ENCODE peak calls at places on chromosomes 12 and 14, in seven cellular contexts. One of them, this sample, is unnamed.

GRCh38 chr14:33432407-33433023 is 493.8 kb downstream of the NPAS3 start:
- DNase-seq in fibroblast of lung: peak
- DNase-seq in cardiac muscle cell: peak
- DNase-seq in heart right ventricle: no peak
- DNase-seq in thoracic aorta: no peak
- DNase-seq in mucosa of descending colon: peak
- DNase-seq in AG09309: peak
- DNase-seq in this sample: no peak

GRCh38 chr14:70771781-70772212 is 37.5 kb downstream of the MAP3K9 start:
- DNase-seq in thoracic aorta: no peak
- DNase-seq in cardiac muscle cell: no peak
- DNase-seq in AG09309: no peak
- DNase-seq in fibroblast of lung: peak
- DNase-seq in heart right ventricle: no peak
- DNase-seq in mucosa of descending colon: no peak
- DNase-seq in this sample: no peak

GRCh38 chr14:103279129-103280025 is 54.7 kb upstream of the EIF5 start:
- DNase-seq in fibroblast of lung: no peak
- DNase-seq in AG09309: no peak
- DNase-seq in cardiac muscle cell: no peak
- DNase-seq in heart right ventricle: peak
- DNase-seq in thoracic aorta: no peak
- DNase-seq in mucosa of descending colon: no peak
- DNase-seq in this sample: no peak

GRCh38 chr12:25404955-25405354 is 148.1 kb downstream of the LMNTD1 start:
- DNase-seq in AG09309: no peak
- DNase-seq in fibroblast of lung: no peak
- DNase-seq in heart right ventricle: no peak
- DNase-seq in mucosa of descending colon: no peak
- DNase-seq in thoracic aorta: no peak
- DNase-seq in cardiac muscle cell: no peak
- DNase-seq in this sample: no peak

GRCh38 chr12:90024261-90024660 is 315.6 kb upstream of the ATP2B1 start:
- DNase-seq in mucosa of descending colon: no peak
- DNase-seq in heart right ventricle: no peak
- DNase-seq in fibroblast of lung: no peak
- DNase-seq in AG09309: peak
- DNase-seq in thoracic aorta: no peak
- DNase-seq in cardiac muscle cell: no peak
- DNase-seq in this sample: peak

GRCh38 chr14:61152851-61153364 is 128.2 kb downstream of the TMEM30B start:
- DNase-seq in fibroblast of lung: peak
- DNase-seq in cardiac muscle cell: no peak
- DNase-seq in heart right ventricle: no peak
- DNase-seq in thoracic aorta: no peak
- DNase-seq in AG09309: no peak
- DNase-seq in mucosa of descending colon: no peak
- DNase-seq in this sample: no peak

GRCh38 chr12:79688376-79689040 is 2.3 kb downstream of the PAWR start:
- DNase-seq in fibroblast of lung: no peak
- DNase-seq in mucosa of descending colon: no peak
- DNase-seq in AG09309: no peak
- DNase-seq in thoracic aorta: no peak
- DNase-seq in heart right ventricle: no peak
- DNase-seq in cardiac muscle cell: no peak
- DNase-seq in this sample: no peak

GRCh38 chr12:1594045-1594294 is 411 bp downstream of the FBXL14 start:
- DNase-seq in cardiac muscle cell: no peak
- DNase-seq in fibroblast of lung: peak
- DNase-seq in mucosa of descending colon: no peak
- DNase-seq in thoracic aorta: no peak
- DNase-seq in heart right ventricle: no peak
- DNase-seq in AG09309: no peak
- DNase-seq in this sample: no peak

GRCh38 chr12:132454949-132455418 is 35.0 kb upstream of the FBRSL1 start:
- DNase-seq in AG09309: no peak
- DNase-seq in thoracic aorta: no peak
- DNase-seq in cardiac muscle cell: no peak
- DNase-seq in fibroblast of lung: no peak
- DNase-seq in heart right ventricle: no peak
- DNase-seq in mucosa of descending colon: no peak
- DNase-seq in this sample: no peak

DNA sequence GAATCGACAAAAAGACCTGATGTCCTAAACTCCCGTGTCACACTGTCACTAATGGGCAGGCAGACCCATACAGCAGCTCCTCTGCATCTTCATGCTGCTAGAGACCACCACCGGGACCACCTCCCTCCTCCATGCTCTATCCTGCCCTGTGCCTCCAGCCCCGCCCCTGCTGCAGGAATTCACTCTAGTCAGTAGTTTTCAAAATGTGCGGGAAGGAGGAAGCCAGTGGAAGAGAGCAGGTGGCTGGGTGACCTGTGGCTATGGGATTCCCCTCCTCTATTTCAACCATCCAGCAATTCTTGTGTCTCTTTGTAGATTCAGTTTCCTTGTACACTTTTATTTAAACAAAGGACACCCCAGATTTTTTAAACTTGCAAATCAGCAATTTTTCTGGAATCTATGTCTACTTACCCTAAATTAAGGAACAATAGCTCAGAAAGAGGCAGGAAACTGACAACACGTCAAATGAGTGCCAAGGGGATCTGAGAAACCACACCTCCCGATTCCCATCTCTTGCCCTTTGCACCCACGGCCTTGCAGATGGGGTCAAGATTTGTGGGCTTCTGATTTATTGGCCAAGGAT is 20.4 kb upstream of the MAP1LC3B2 start:
- DNase-seq in heart right ventricle: no peak
- DNase-seq in fibroblast of lung: no peak
- DNase-seq in thoracic aorta: no peak
- DNase-seq in mucosa of descending colon: no peak
- DNase-seq in cardiac muscle cell: no peak
- DNase-seq in AG09309: no peak
- DNase-seq in this sample: no peak
- H3K4me3 ChIP-seq in heart right ventricle: no peak
- H3K4me3 ChIP-seq in fibroblast of lung: no peak
- H3K4me3 ChIP-seq in thoracic aorta: no peak
- H3K4me3 ChIP-seq in mucosa of descending colon: no peak
- H3K4me3 ChIP-seq in cardiac muscle cell: no peak
- H3K4me3 ChIP-seq in AG09309: no peak
- H3K4me3 ChIP-seq in this sample: no peak

GRCh38 chr14:22824711-22825359 is 4.9 kb upstream of the MRPL52 start:
- DNase-seq in cardiac muscle cell: no peak
- DNase-seq in AG09309: peak
- DNase-seq in thoracic aorta: no peak
- DNase-seq in mucosa of descending colon: no peak
- DNase-seq in fibroblast of lung: peak
- DNase-seq in heart right ventricle: no peak
- DNase-seq in this sample: no peak

GRCh38 chr14:22829661-22830328 is at the start of gene MRPL52:
- DNase-seq in AG09309: no peak
- DNase-seq in thoracic aorta: no peak
- DNase-seq in heart right ventricle: peak
- DNase-seq in fibroblast of lung: peak
- DNase-seq in cardiac muscle cell: peak
- DNase-seq in mucosa of descending colon: peak
- DNase-seq in this sample: no peak

GRCh38 chr14:22835505-22835904 is 880 bp upstream of the MMP14 start:
- DNase-seq in AG09309: no peak
- DNase-seq in mucosa of descending colon: no peak
- DNase-seq in thoracic aorta: no peak
- DNase-seq in fibroblast of lung: no peak
- DNase-seq in heart right ventricle: no peak
- DNase-seq in cardiac muscle cell: no peak
- DNase-seq in this sample: no peak

GRCh38 chr14:22830329-22831010 is 783 bp downstream of the MRPL52 start:
- DNase-seq in AG09309: no peak
- DNase-seq in mucosa of descending colon: no peak
- DNase-seq in fibroblast of lung: no peak
- DNase-seq in heart right ventricle: no peak
- DNase-seq in cardiac muscle cell: no peak
- DNase-seq in thoracic aorta: no peak
- DNase-seq in this sample: no peak
- TF ChIP-seq CTCF in AG09309: no peak
- TF ChIP-seq CTCF in mucosa of descending colon: no peak
- TF ChIP-seq CTCF in fibroblast of lung: no peak
- TF ChIP-seq CTCF in heart right ventricle: no peak
- TF ChIP-seq CTCF in cardiac muscle cell: no peak
- TF ChIP-seq CTCF in thoracic aorta: no peak
- TF ChIP-seq CTCF in this sample: no peak

DNA sequence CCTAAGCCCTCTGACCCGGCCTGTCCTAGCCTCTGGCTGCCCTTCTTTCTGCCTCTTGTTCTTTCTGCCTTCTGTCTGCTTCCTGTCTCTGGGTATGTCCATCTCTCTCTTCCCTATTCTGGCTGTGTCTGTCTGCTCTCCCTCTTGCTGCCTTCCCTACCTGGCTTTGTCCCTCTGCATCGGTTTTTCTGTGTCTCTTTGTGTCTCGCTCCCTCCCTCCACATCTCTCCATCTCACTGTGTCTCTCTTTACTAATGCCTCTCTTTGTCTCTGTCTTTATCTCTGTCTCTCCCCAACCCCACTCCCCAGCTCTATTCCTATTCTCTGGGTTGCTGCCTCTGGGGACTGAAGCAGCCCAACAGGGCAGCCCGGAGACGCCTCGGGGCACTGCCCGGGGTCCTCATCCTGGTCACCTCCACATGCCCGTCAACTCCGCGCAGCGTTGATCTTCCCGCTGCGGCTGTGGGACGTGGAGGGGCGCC is 10.1 kb downstream of the SHMT2 start:
- DNase-seq in fibroblast of lung: no peak
- DNase-seq in heart right ventricle: no peak
- DNase-seq in thoracic aorta: no peak
- DNase-seq in mucosa of descending colon: no peak
- DNase-seq in AG09309: no peak
- DNase-seq in cardiac muscle cell: no peak
- DNase-seq in this sample: no peak
- H3K4me3 ChIP-seq in fibroblast of lung: peak
- H3K4me3 ChIP-seq in heart right ventricle: peak
- H3K4me3 ChIP-seq in thoracic aorta: peak
- H3K4me3 ChIP-seq in mucosa of descending colon: no peak
- H3K4me3 ChIP-seq in AG09309: peak
- H3K4me3 ChIP-seq in cardiac muscle cell: peak
- H3K4me3 ChIP-seq in this sample: peak

GRCh38 chr12:26719852-26720251 is 113.1 kb downstream of the ITPR2 start:
- DNase-seq in heart right ventricle: no peak
- DNase-seq in AG09309: no peak
- DNase-seq in fibroblast of lung: no peak
- DNase-seq in thoracic aorta: no peak
- DNase-seq in mucosa of descending colon: no peak
- DNase-seq in cardiac muscle cell: no peak
- DNase-seq in this sample: no peak
- TF ChIP-seq CTCF in heart right ventricle: no peak
- TF ChIP-seq CTCF in AG09309: peak
- TF ChIP-seq CTCF in fibroblast of lung: peak
- TF ChIP-seq CTCF in thoracic aorta: no peak
- TF ChIP-seq CTCF in mucosa of descending colon: no peak
- TF ChIP-seq CTCF in cardiac muscle cell: peak
- TF ChIP-seq CTCF in this sample: no peak

DNA sequence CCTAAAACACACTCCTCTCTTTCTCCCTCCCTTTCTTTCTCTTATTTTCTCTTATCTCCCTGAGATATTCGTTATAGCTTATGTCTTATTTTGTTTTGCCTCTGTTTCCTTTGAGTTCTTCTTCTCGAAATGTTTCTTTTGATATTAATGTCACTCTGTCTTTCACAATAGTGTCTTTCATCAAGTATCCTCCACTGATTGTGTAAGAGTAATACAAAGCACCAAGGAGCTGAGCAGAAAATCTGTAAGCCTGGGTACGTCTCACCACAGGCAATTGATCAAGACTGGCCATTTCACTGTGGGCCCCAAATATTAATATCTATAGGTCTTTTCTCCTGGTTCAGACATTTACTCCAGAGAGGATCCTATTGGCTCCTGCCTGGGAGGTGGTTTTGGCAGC is 4.8 kb upstream of the LYZ start:
- DNase-seq in cardiac muscle cell: no peak
- DNase-seq in heart right ventricle: no peak
- DNase-seq in thoracic aorta: no peak
- DNase-seq in AG09309: no peak
- DNase-seq in mucosa of descending colon: no peak
- DNase-seq in fibroblast of lung: no peak
- DNase-seq in this sample: no peak
- H3K4me3 ChIP-seq in cardiac muscle cell: no peak
- H3K4me3 ChIP-seq in heart right ventricle: no peak
- H3K4me3 ChIP-seq in thoracic aorta: no peak
- H3K4me3 ChIP-seq in AG09309: no peak
- H3K4me3 ChIP-seq in mucosa of descending colon: no peak
- H3K4me3 ChIP-seq in fibroblast of lung: no peak
- H3K4me3 ChIP-seq in this sample: no peak

GRCh38 chr12:3724096-3724805 is 28.7 kb downstream of the CRACR2A start:
- DNase-seq in fibroblast of lung: no peak
- DNase-seq in cardiac muscle cell: no peak
- DNase-seq in mucosa of descending colon: peak
- DNase-seq in heart right ventricle: no peak
- DNase-seq in AG09309: no peak
- DNase-seq in thoracic aorta: no peak
- DNase-seq in this sample: no peak
- TF ChIP-seq CTCF in fibroblast of lung: no peak
- TF ChIP-seq CTCF in cardiac muscle cell: no peak
- TF ChIP-seq CTCF in mucosa of descending colon: no peak
- TF ChIP-seq CTCF in heart right ventricle: no peak
- TF ChIP-seq CTCF in AG09309: no peak
- TF ChIP-seq CTCF in thoracic aorta: no peak
- TF ChIP-seq CTCF in this sample: no peak

DNA sequence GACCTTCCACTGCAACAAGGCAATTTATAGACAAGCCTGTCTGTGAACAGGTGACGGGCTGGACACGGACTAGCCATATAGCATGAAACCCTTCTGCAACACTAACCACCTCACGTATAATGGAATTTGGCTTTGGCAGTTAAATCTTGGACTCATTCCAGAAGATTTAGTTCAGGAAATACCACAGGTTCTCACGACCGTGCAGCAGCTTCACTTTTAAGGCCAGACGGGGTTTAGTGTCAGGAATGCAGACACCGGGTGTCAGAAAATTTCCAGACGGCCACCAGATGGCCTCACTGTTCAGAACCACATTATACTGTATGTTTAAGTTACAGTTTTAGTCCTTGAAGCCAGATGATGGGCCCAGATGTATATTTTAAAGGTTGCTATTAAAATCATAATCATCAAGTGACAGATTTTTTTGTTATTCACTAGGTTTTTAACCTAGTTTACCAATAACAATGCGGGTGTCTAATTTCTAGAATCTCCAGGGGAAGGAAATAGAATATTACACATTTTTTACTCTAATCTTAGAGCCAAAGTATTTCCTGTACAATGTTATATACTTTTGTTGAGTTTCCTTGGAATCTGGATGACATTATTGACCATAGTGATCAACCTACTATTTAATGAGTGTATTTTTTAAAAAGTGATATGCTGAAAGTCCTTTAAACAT is 90.5 kb upstream of the TMPO start:
- DNase-seq in AG09309: peak
- DNase-seq in thoracic aorta: no peak
- DNase-seq in mucosa of descending colon: peak
- DNase-seq in heart right ventricle: peak
- DNase-seq in fibroblast of lung: peak
- DNase-seq in cardiac muscle cell: peak
- DNase-seq in this sample: peak
- H3K4me3 ChIP-seq in AG09309: no peak
- H3K4me3 ChIP-seq in thoracic aorta: no peak
- H3K4me3 ChIP-seq in mucosa of descending colon: no peak
- H3K4me3 ChIP-seq in heart right ventricle: no peak
- H3K4me3 ChIP-seq in fibroblast of lung: no peak
- H3K4me3 ChIP-seq in cardiac muscle cell: no peak
- H3K4me3 ChIP-seq in this sample: no peak